ENCODE peak calls at places on chromosomes 4 and X, in eight cellular contexts. One of them, this sample, is unnamed. For H3K9me3, the result is how much of the 10 kb centered on the place peaks cover.

GRCh38 chr4:25069014-25069413 is 38.3 kb upstream of the LGI2 start:
- DNase-seq in CD8-positive, alpha-beta T cell: no peak
- DNase-seq in ovary: no peak
- DNase-seq in lower lobe of right lung: no peak
- DNase-seq in cardiac muscle cell: no peak
- DNase-seq in gastrocnemius medialis: no peak
- DNase-seq in IMR-90: no peak
- DNase-seq in uterus: no peak
- DNase-seq in this sample: no peak

GRCh38 chr4:188691811-188692210 is 552.6 kb downstream of the TRIML1 start:
- DNase-seq in lower lobe of right lung: no peak
- DNase-seq in gastrocnemius medialis: no peak
- DNase-seq in cardiac muscle cell: no peak
- DNase-seq in ovary: no peak
- DNase-seq in CD8-positive, alpha-beta T cell: no peak
- DNase-seq in IMR-90: peak
- DNase-seq in uterus: no peak
- DNase-seq in this sample: no peak

GRCh38 chr4:71607780-71608673 is 175.9 kb downstream of the GC start:
- DNase-seq in CD8-positive, alpha-beta T cell: no peak
- DNase-seq in ovary: no peak
- DNase-seq in IMR-90: peak
- DNase-seq in gastrocnemius medialis: no peak
- DNase-seq in lower lobe of right lung: no peak
- DNase-seq in uterus: no peak
- DNase-seq in cardiac muscle cell: peak
- DNase-seq in this sample: no peak

GRCh38 chrX:46788902-46789301 is 30.0 kb upstream of the SLC9A7 start:
- DNase-seq in cardiac muscle cell: no peak
- DNase-seq in IMR-90: peak
- DNase-seq in ovary: no peak
- DNase-seq in CD8-positive, alpha-beta T cell: no peak
- DNase-seq in lower lobe of right lung: no peak
- DNase-seq in uterus: no peak
- DNase-seq in gastrocnemius medialis: no peak
- DNase-seq in this sample: no peak

GRCh38 chr4:56768772-56769171 is 52.7 kb downstream of the SPINK2 start:
- DNase-seq in IMR-90: no peak
- DNase-seq in lower lobe of right lung: no peak
- DNase-seq in ovary: no peak
- DNase-seq in cardiac muscle cell: no peak
- DNase-seq in CD8-positive, alpha-beta T cell: no peak
- DNase-seq in gastrocnemius medialis: no peak
- DNase-seq in uterus: no peak
- DNase-seq in this sample: no peak

GRCh38 chr4:79227896-79228295 is 98.0 kb downstream of the NAA11 start:
- DNase-seq in lower lobe of right lung: no peak
- DNase-seq in ovary: peak
- DNase-seq in cardiac muscle cell: peak
- DNase-seq in gastrocnemius medialis: peak
- DNase-seq in uterus: no peak
- DNase-seq in CD8-positive, alpha-beta T cell: no peak
- DNase-seq in IMR-90: no peak
- DNase-seq in this sample: no peak

GRCh38 chrX:153523269-153523668 is 5.8 kb downstream of the ATP2B3 start:
- DNase-seq in CD8-positive, alpha-beta T cell: no peak
- DNase-seq in gastrocnemius medialis: no peak
- DNase-seq in cardiac muscle cell: no peak
- DNase-seq in lower lobe of right lung: no peak
- DNase-seq in IMR-90: no peak
- DNase-seq in ovary: no peak
- DNase-seq in uterus: no peak
- DNase-seq in this sample: no peak

GRCh38 chr4:80307183-80307735 is 28.3 kb upstream of the CFAP299 start:
- DNase-seq in cardiac muscle cell: peak
- DNase-seq in ovary: no peak
- DNase-seq in CD8-positive, alpha-beta T cell: no peak
- DNase-seq in uterus: no peak
- DNase-seq in lower lobe of right lung: no peak
- DNase-seq in gastrocnemius medialis: no peak
- DNase-seq in IMR-90: peak
- DNase-seq in this sample: no peak

GRCh38 chr4:167168611-167169010 is 65.7 kb downstream of the SPOCK3 start:
- DNase-seq in ovary: no peak
- DNase-seq in uterus: no peak
- DNase-seq in cardiac muscle cell: no peak
- DNase-seq in IMR-90: no peak
- DNase-seq in CD8-positive, alpha-beta T cell: no peak
- DNase-seq in lower lobe of right lung: no peak
- DNase-seq in gastrocnemius medialis: no peak
- DNase-seq in this sample: no peak

GRCh38 chrX:40947276-40947675 is 138.0 kb upstream of the USP9X start:
- DNase-seq in ovary: no peak
- DNase-seq in cardiac muscle cell: peak
- DNase-seq in lower lobe of right lung: no peak
- DNase-seq in CD8-positive, alpha-beta T cell: no peak
- DNase-seq in IMR-90: peak
- DNase-seq in uterus: no peak
- DNase-seq in gastrocnemius medialis: no peak
- DNase-seq in this sample: no peak

GRCh38 chrX:40949071-40949470 is 136.2 kb upstream of the USP9X start:
- DNase-seq in IMR-90: no peak
- DNase-seq in lower lobe of right lung: no peak
- DNase-seq in uterus: no peak
- DNase-seq in ovary: no peak
- DNase-seq in CD8-positive, alpha-beta T cell: no peak
- DNase-seq in cardiac muscle cell: no peak
- DNase-seq in gastrocnemius medialis: no peak
- DNase-seq in this sample: no peak

GRCh38 chrX:40953369-40953768 is 131.9 kb upstream of the USP9X start:
- DNase-seq in cardiac muscle cell: no peak
- DNase-seq in ovary: no peak
- DNase-seq in uterus: no peak
- DNase-seq in IMR-90: no peak
- DNase-seq in lower lobe of right lung: no peak
- DNase-seq in CD8-positive, alpha-beta T cell: no peak
- DNase-seq in gastrocnemius medialis: no peak
- DNase-seq in this sample: no peak

GRCh38 chrX:40950546-40950945 is 134.7 kb upstream of the USP9X start:
- DNase-seq in CD8-positive, alpha-beta T cell: no peak
- DNase-seq in ovary: no peak
- DNase-seq in IMR-90: no peak
- DNase-seq in uterus: no peak
- DNase-seq in cardiac muscle cell: no peak
- DNase-seq in gastrocnemius medialis: no peak
- DNase-seq in lower lobe of right lung: no peak
- DNase-seq in this sample: no peak

GRCh38 chrX:40952855-40953254 is 132.4 kb upstream of the USP9X start:
- DNase-seq in ovary: no peak
- DNase-seq in cardiac muscle cell: peak
- DNase-seq in IMR-90: peak
- DNase-seq in lower lobe of right lung: no peak
- DNase-seq in CD8-positive, alpha-beta T cell: no peak
- DNase-seq in gastrocnemius medialis: no peak
- DNase-seq in uterus: no peak
- DNase-seq in this sample: no peak
- H3K4me3 ChIP-seq in ovary: no peak
- H3K4me3 ChIP-seq in cardiac muscle cell: no peak
- H3K4me3 ChIP-seq in IMR-90: peak
- H3K4me3 ChIP-seq in lower lobe of right lung: peak
- H3K4me3 ChIP-seq in CD8-positive, alpha-beta T cell: peak
- H3K4me3 ChIP-seq in gastrocnemius medialis: peak
- H3K4me3 ChIP-seq in uterus: no peak
- H3K4me3 ChIP-seq in this sample: no peak

GRCh38 chrX:97846228-97846627 is 962.5 kb downstream of the RPA4 start:
- DNase-seq in gastrocnemius medialis: no peak
- DNase-seq in cardiac muscle cell: no peak
- DNase-seq in uterus: no peak
- DNase-seq in IMR-90: no peak
- DNase-seq in CD8-positive, alpha-beta T cell: no peak
- DNase-seq in lower lobe of right lung: no peak
- DNase-seq in ovary: no peak
- DNase-seq in this sample: peak

GRCh38 chrX:97845451-97845850 is 961.7 kb downstream of the RPA4 start:
- DNase-seq in ovary: no peak
- DNase-seq in CD8-positive, alpha-beta T cell: no peak
- DNase-seq in IMR-90: no peak
- DNase-seq in uterus: no peak
- DNase-seq in gastrocnemius medialis: no peak
- DNase-seq in cardiac muscle cell: no peak
- DNase-seq in lower lobe of right lung: no peak
- DNase-seq in this sample: peak

GRCh38 chrX:97847885-97848679 is 964.4 kb downstream of the RPA4 start:
- DNase-seq in CD8-positive, alpha-beta T cell: no peak
- DNase-seq in uterus: no peak
- DNase-seq in ovary: no peak
- DNase-seq in gastrocnemius medialis: no peak
- DNase-seq in lower lobe of right lung: no peak
- DNase-seq in cardiac muscle cell: no peak
- DNase-seq in IMR-90: no peak
- DNase-seq in this sample: no peak

GRCh38 chrX:97844943-97845342 is 961.2 kb downstream of the RPA4 start:
- DNase-seq in lower lobe of right lung: no peak
- DNase-seq in uterus: no peak
- DNase-seq in cardiac muscle cell: no peak
- DNase-seq in IMR-90: no peak
- DNase-seq in CD8-positive, alpha-beta T cell: no peak
- DNase-seq in ovary: no peak
- DNase-seq in gastrocnemius medialis: no peak
- DNase-seq in this sample: peak

DNA sequence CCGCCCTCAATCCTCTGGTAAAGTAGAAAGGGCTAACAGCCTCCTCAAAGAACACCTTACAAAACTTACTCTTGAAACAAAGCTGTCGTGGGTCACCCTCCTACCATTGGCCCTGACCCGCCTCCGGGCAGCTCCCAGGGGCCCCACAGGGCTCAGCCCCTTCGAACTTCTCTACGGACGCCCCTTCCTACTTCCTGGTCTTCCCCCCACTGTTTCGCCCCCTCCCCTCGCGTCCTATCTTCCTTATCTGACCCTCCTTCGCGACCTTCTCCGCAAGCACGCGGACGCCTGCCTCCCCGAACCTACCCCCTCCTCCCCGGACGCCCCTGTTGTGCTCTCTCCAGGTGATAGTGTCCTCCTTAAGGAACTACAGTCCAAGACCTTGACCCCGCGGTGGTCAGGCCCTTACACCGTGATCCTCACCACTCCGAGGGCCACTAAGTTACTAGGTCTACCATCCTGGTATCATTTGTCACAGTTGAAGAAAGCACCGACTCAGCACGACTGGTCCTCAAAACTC is 963.1 kb downstream of the RPA4 start:
- DNase-seq in uterus: no peak
- DNase-seq in gastrocnemius medialis: no peak
- DNase-seq in CD8-positive, alpha-beta T cell: no peak
- DNase-seq in cardiac muscle cell: no peak
- DNase-seq in ovary: no peak
- DNase-seq in IMR-90: no peak
- DNase-seq in lower lobe of right lung: no peak
- DNase-seq in this sample: peak
- H3K9me3 ChIP-seq in uterus: under half
- H3K9me3 ChIP-seq in gastrocnemius medialis: under half
- H3K9me3 ChIP-seq in CD8-positive, alpha-beta T cell: under half
- H3K9me3 ChIP-seq in cardiac muscle cell: under half
- H3K9me3 ChIP-seq in ovary: under half
- H3K9me3 ChIP-seq in IMR-90: under half
- H3K9me3 ChIP-seq in lower lobe of right lung: under half
- H3K9me3 ChIP-seq in this sample: under half

DNA sequence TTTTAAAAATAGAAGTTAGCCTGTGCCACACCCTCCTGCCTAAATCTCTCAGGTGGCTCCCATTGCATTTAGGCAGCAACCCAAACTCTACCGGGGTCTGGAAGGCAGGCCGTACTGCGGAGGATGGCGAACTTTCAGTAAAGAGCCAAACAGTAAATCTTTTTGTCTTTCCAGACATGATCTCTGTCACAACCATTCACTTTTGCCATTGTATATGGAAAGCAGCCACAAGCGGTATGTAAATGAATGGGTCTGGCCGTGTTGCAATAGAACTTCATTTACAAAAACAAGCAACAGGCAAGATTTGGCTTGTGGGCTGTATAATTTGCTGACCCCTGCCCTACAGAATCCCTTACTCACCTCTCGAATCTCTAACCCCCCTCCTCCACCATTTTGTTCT is 3.3 kb downstream of the RADX start:
- DNase-seq in uterus: no peak
- DNase-seq in IMR-90: no peak
- DNase-seq in gastrocnemius medialis: no peak
- DNase-seq in ovary: no peak
- DNase-seq in lower lobe of right lung: no peak
- DNase-seq in cardiac muscle cell: no peak
- DNase-seq in CD8-positive, alpha-beta T cell: no peak
- DNase-seq in this sample: no peak
- H3K4me3 ChIP-seq in uterus: no peak
- H3K4me3 ChIP-seq in IMR-90: no peak
- H3K4me3 ChIP-seq in gastrocnemius medialis: no peak
- H3K4me3 ChIP-seq in ovary: no peak
- H3K4me3 ChIP-seq in lower lobe of right lung: no peak
- H3K4me3 ChIP-seq in cardiac muscle cell: no peak
- H3K4me3 ChIP-seq in CD8-positive, alpha-beta T cell: no peak
- H3K4me3 ChIP-seq in this sample: no peak

DNA sequence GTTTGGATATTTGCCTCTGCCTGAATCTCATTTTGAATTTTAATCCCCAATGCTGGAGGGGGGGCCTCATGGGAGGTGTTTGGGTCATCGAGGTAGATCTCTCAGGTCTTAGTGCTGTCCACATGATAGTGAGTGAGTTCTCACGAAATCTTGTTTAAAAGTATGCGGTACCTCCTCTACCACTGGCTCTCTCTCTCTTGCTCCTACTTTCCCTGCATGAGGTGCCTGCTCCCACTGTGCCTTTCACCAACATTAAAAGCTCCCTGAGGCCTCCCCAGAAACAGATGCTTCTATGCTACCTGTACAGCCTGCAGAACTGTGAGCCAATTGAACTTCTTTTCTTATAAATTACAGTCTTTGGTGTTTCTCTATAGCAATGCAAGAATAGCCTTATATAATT is 560.7 kb upstream of the CPEB2 start:
- DNase-seq in uterus: no peak
- DNase-seq in gastrocnemius medialis: no peak
- DNase-seq in cardiac muscle cell: no peak
- DNase-seq in ovary: no peak
- DNase-seq in IMR-90: no peak
- DNase-seq in CD8-positive, alpha-beta T cell: no peak
- DNase-seq in lower lobe of right lung: no peak
- DNase-seq in this sample: no peak
- H3K9me3 ChIP-seq in uterus: under half
- H3K9me3 ChIP-seq in gastrocnemius medialis: under half
- H3K9me3 ChIP-seq in cardiac muscle cell: under half
- H3K9me3 ChIP-seq in ovary: under half
- H3K9me3 ChIP-seq in IMR-90: under half
- H3K9me3 ChIP-seq in CD8-positive, alpha-beta T cell: under half
- H3K9me3 ChIP-seq in lower lobe of right lung: under half
- H3K9me3 ChIP-seq in this sample: under half

DNA sequence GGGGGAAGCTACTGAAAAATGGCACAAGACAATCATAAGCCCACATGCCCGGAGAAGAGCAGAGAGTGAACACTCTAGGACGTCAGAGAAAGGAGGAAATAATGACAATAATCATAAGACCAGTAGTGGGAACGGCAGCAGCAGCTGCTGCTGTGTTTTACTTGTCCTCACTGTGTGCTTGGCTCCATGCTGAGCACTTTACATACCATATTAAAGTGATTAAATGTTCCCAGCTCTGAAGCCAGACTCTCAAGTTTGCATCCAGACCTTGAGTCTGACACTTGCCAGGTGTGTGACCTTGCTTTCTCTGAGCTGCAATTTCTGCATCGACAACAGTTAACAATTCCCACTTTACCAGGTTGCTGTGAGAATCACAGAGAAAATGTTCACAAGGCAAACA is 255.4 kb downstream of the SPANXN1 start:
- DNase-seq in uterus: no peak
- DNase-seq in cardiac muscle cell: no peak
- DNase-seq in IMR-90: no peak
- DNase-seq in lower lobe of right lung: no peak
- DNase-seq in ovary: no peak
- DNase-seq in CD8-positive, alpha-beta T cell: no peak
- DNase-seq in gastrocnemius medialis: no peak
- DNase-seq in this sample: no peak
- H3K4me3 ChIP-seq in uterus: no peak
- H3K4me3 ChIP-seq in cardiac muscle cell: no peak
- H3K4me3 ChIP-seq in IMR-90: no peak
- H3K4me3 ChIP-seq in lower lobe of right lung: no peak
- H3K4me3 ChIP-seq in ovary: no peak
- H3K4me3 ChIP-seq in CD8-positive, alpha-beta T cell: no peak
- H3K4me3 ChIP-seq in gastrocnemius medialis: no peak
- H3K4me3 ChIP-seq in this sample: no peak